ENCODE peak calls at places on chromosomes 2 and 18, in nine cellular contexts. P is effector CD4-positive, alpha-beta T cell; Y is GM23248; R is AML-193; V is ACHN; B is EH; S is NCI-H1417; G is cardiac fibroblast; K is fibroblast of mammary gland. T is an unnamed sample.

GRCh38 chr2:29347774-29348465 is 232.7 kb downstream of the CLIP4 start:
- DNase-seq in G (no peak), B (no peak), S (no peak), Y (no peak), P (no peak), K (no peak), V (no peak), R (no peak), T (no peak)

GRCh38 chr2:219298759-219299371 is 10.3 kb downstream of the PTPRN start:
- DNase-seq in V (peak), K (peak), G (peak), P (peak), S (peak), B (peak), R (peak), Y (peak), T (peak)

GRCh38 chr2:102660574-102660973 is 41.2 kb downstream of the SLC9A2 start:
- DNase-seq in Y (no peak), P (no peak), B (no peak), V (no peak), K (no peak), R (no peak), S (no peak), G (no peak), T (no peak)

GRCh38 chr2:172480301-172481218 is 53.2 kb downstream of the ITGA6 start:
- DNase-seq in V (peak), B (peak), P (no peak), G (peak), R (no peak), S (no peak), K (no peak), Y (no peak), T (peak)

GRCh38 chr2:241188386-241189092 is at the start of gene ANO7:
- DNase-seq in K (no peak), R (no peak), Y (no peak), S (no peak), G (no peak), V (no peak), P (no peak), B (no peak), T (no peak)

GRCh38 chr18:12255626-12256026 is 1.5 kb downstream of the CIDEA start:
- DNase-seq in G (peak), Y (peak), B (peak), V (no peak), S (no peak), K (peak), R (no peak), P (no peak), T (no peak)

GRCh38 chr2:239277401-239278085 is 123.3 kb downstream of the HDAC4 start:
- DNase-seq in P (no peak), Y (no peak), V (no peak), S (no peak), R (no peak), K (no peak), G (no peak), B (no peak), T (no peak)

GRCh38 chr2:62287895-62288589 is 92.1 kb downstream of the B3GNT2 start:
- DNase-seq in G (peak), Y (peak), K (peak), R (peak), P (no peak), B (peak), S (peak), V (peak), T (no peak)

GRCh38 chr2:218701806-218702205 is 8.8 kb upstream of the TTLL4 start:
- DNase-seq in B (peak), K (peak), P (no peak), Y (peak), R (no peak), V (no peak), S (no peak), G (no peak), T (no peak)

GRCh38 chr18:76425299-76426101 is 69.5 kb downstream of the ZNF516 start:
- DNase-seq in Y (peak), B (peak), P (no peak), S (no peak), R (no peak), K (peak), G (no peak), V (no peak), T (peak)

GRCh38 chr2:225864394-225864793 is 464.9 kb downstream of the NYAP2 start:
- DNase-seq in P (no peak), Y (no peak), S (no peak), K (no peak), R (no peak), V (no peak), G (no peak), B (no peak), T (no peak)

GRCh38 chr2:61620244-61621159 is 82.3 kb upstream of the XPO1 start:
- DNase-seq in P (no peak), Y (peak), G (peak), K (peak), R (no peak), B (peak), S (no peak), V (peak), T (peak)

T was measured in fibroblast of gingiva.